ENCODE peak calls at places on chromosomes 4 and X, in seven cellular contexts. M is stomach, B is left ventricle myocardium inferior, G is Calu3, D is choroid plexus epithelial cell, Y is lower leg skin, S is glutamatergic neuron. L is an unnamed sample.

GRCh38 chr4:521636-522330 is 22.8 kb downstream of the PIGG start:
- DNase-seq in D (no peak), S (no peak), B (no peak), Y (peak; percentile 81), M (no peak), G (no peak), L (no peak)

GRCh38 chrX:17860811-17861495 is at the start of gene RAI2:
- DNase-seq in M (peak; percentile 59), G (peak; percentile 19), Y (no peak), S (peak; percentile 71), B (peak; percentile 35), D (no peak), L (peak; percentile 31)

GRCh38 chr4:19982556-19982955 is 269.1 kb upstream of the SLIT2 start:
- DNase-seq in Y (no peak), B (no peak), G (no peak), D (peak; percentile 83), M (no peak), S (no peak), L (no peak)

GRCh38 chr4:16109256-16109655 is 25.4 kb upstream of the PROM1 start:
- DNase-seq in D (no peak), M (no peak), S (no peak), B (no peak), G (no peak), Y (no peak), L (no peak)

GRCh38 chrX:27439771-27440170 is 23.4 kb downstream of the PPP4R3C start:
- DNase-seq in Y (no peak), M (no peak), D (peak; percentile 1), G (no peak), S (no peak), B (no peak), L (no peak)

GRCh38 chr4:120694973-120695372 is 227.6 kb downstream of the PRDM5 start:
- DNase-seq in G (peak; percentile 6), S (no peak), Y (no peak), B (no peak), M (no peak), D (peak; percentile 78), L (no peak)

GRCh38 chr4:165248102-165248501 is 40.7 kb downstream of the KLHL2 start:
- DNase-seq in G (no peak), B (no peak), Y (no peak), S (no peak), M (no peak), D (no peak), L (no peak)

GRCh38 chr4:99029018-99029735 is 33.7 kb downstream of the METAP1 start:
- DNase-seq in S (no peak), M (no peak), B (no peak), Y (no peak), G (no peak), D (no peak), L (no peak)

GRCh38 chr4:3747582-3747906 is 18.6 kb upstream of the ADRA2C start:
- DNase-seq in S (peak; percentile 56), G (no peak), M (no peak), B (no peak), D (peak; percentile 6), Y (no peak), L (peak; percentile 67)

GRCh38 chr4:74112399-74113090 is 13.6 kb upstream of the CXCL2 start:
- DNase-seq in S (no peak), D (peak; percentile 68), G (no peak), B (no peak), Y (no peak), M (no peak), L (no peak)

GRCh38 chr4:123896446-123897071 is 500.0 kb downstream of the SPRY1 start:
- DNase-seq in Y (no peak), D (peak; percentile 6), S (no peak), G (no peak), B (no peak), M (no peak), L (no peak)

GRCh38 chr4:8341691-8342090 is 72.1 kb downstream of the HTRA3 start:
- DNase-seq in G (no peak), B (peak; percentile 68), Y (peak; percentile 87), D (no peak), S (no peak), M (peak; percentile 20), L (no peak)

GRCh38 chrX:151206871-151207270 is 30.5 kb downstream of the GPR50 start:
- DNase-seq in D (no peak), M (no peak), B (no peak), G (no peak), Y (no peak), S (no peak), L (no peak)

GRCh38 chr4:107740381-107740780 is 20.3 kb upstream of the PAPSS1 start:
- DNase-seq in B (no peak), Y (no peak), M (no peak), S (no peak), D (peak; percentile 69), G (no peak), L (no peak)

GRCh38 chr4:3729188-3729884 is 36.8 kb upstream of the ADRA2C start:
- DNase-seq in G (no peak), S (no peak), B (no peak), M (no peak), D (no peak), Y (no peak), L (no peak)

GRCh38 chrX:15714529-15714928 is 23.5 kb upstream of the CA5B start:
- DNase-seq in G (no peak), Y (no peak), B (peak; percentile 34), M (no peak), S (no peak), D (no peak), L (no peak)

GRCh38 chr4:12488672-12489071 is 995.5 kb downstream of the RAB28 start:
- DNase-seq in Y (no peak), S (no peak), B (peak; percentile 68), D (no peak), G (no peak), M (no peak), L (no peak)

DNA sequence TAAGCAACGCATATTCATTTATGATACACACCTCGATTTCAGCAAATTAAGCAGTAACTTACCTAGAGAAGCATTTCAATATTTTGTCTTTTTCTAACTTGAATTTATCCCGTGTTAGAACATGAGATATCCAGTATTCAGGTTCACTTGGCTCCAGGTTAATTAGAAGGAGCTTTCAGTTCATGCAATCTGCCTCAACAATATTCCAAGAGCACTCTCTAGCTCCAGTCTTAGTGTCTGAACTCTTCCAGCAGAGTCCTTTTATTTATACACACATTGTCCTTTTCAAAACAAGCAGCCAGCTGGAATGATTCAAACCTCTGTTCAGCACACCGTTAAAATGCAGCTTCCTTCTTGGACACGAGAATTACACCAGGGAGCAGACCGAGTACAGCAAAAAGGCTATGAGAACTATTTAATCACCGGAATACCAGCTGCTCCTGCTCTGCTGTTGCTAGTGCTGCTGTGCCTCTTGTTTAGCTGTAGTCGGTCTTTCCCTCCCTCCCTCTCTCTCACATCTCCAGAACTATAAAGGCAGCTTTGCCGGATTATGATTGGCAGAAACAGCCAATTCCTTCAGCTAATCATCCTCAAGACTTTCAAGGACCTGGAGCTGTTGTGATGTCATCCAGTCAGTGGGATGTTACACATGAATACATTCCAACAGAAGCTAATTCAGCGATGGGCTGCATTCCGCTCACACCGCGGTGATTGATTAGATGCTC is at the start of gene NDST4:
- DNase-seq in S (peak; percentile 29), G (peak; percentile 4), D (peak; percentile 85), B (no peak), M (no peak), Y (no peak), L (no peak)
- TF ChIP-seq CTCF in S (no peak), G (no peak), D (peak; percentile 14), B (no peak), M (no peak), Y (no peak), L (no peak)

DNA sequence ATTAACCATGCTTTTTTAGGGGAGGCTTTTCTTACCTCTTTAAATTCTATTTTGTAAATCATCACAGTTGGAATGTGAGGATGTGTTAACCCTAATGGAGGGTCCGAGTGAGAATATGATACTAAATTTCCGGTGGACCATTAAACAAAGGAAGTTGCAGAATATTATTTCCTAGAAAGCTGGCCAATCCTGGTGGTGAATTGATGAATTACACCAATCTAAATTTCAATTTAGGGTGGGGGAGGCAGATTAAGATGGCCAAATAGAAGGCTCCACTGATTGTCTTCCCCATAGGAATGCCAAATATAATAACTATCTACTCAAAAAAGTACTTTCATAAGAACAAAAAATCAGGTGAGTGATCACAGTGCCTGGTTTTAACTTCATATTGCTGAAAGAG is 1045.6 kb downstream of the GLUD2 start:
- DNase-seq in B (no peak), Y (no peak), G (no peak), S (no peak), D (no peak), M (no peak), L (no peak)
- TF ChIP-seq CTCF in B (no peak), Y (no peak), G (no peak), S (peak; percentile 51), D (peak; percentile 18), M (no peak), L (peak; percentile 43)

GRCh38 chrX:71621644-71622346 is 3.5 kb upstream of the CXCR3 start:
- DNase-seq in G (no peak), D (peak; percentile 15), S (no peak), B (no peak), Y (no peak), M (no peak), L (no peak)

GRCh38 chrX:71623714-71624113 is 5.4 kb upstream of the CXCR3 start:
- DNase-seq in B (no peak), M (no peak), S (no peak), G (no peak), Y (no peak), D (no peak), L (no peak)

GRCh38 chrX:71623105-71623450 is 4.8 kb upstream of the CXCR3 start:
- DNase-seq in S (no peak), B (no peak), G (no peak), M (no peak), D (no peak), Y (no peak), L (no peak)

GRCh38 chrX:71625471-71625870 is 7.2 kb upstream of the CXCR3 start:
- DNase-seq in Y (no peak), G (no peak), D (no peak), M (no peak), B (no peak), S (no peak), L (no peak)

GRCh38 chrX:71622347-71623104 is 4.2 kb upstream of the CXCR3 start:
- DNase-seq in D (peak; percentile 57), M (peak; percentile 79), S (no peak), Y (peak; percentile 90), G (peak; percentile 45), B (peak; percentile 77), L (peak; percentile 42)
- TF ChIP-seq CTCF in D (no peak), M (no peak), S (no peak), Y (no peak), G (no peak), B (peak; percentile 46), L (no peak)

GRCh38 chrX:71558920-71559319 is 19.3 kb upstream of the GCNA start:
- DNase-seq in Y (no peak), G (no peak), B (no peak), S (no peak), D (no peak), M (no peak), L (no peak)

GRCh38 chrX:71565634-71566033 is 12.6 kb upstream of the GCNA start:
- DNase-seq in M (no peak), D (peak; percentile 7), B (no peak), S (no peak), G (no peak), Y (no peak), L (no peak)

GRCh38 chrX:71563921-71564320 is 14.3 kb upstream of the GCNA start:
- DNase-seq in M (no peak), S (no peak), G (no peak), D (no peak), Y (no peak), B (no peak), L (no peak)
- TF ChIP-seq CTCF in M (no peak), S (no peak), G (no peak), D (no peak), Y (no peak), B (no peak), L (no peak)